ENCODE peak calls at places on chromosomes 11 and 22, in six cellular contexts. N is GM12865, G is NCI-H2171, L is hippocampal formation, Y is GM23338, J is fibroblast of the conjunctiva. K is an unnamed sample.

GRCh38 chr11:109026891-109027489 is 362.1 kb downstream of the DDX10 start:
- DNase-seq in N (no peak), G (no peak), L (no peak), Y (no peak), J (no peak), K (no peak)

GRCh38 chr22:44680481-44680894 is 21.5 kb upstream of the PRR5 start:
- DNase-seq in N (no peak), G (no peak), L (no peak), Y (no peak), J (no peak), K (no peak)

GRCh38 chr11:129861702-129862107 is 33.7 kb downstream of the NFRKB start:
- DNase-seq in N (no peak), G (no peak), L (no peak), Y (peak; percentile 85), J (peak; percentile 72), K (peak; percentile 62)

GRCh38 chr11:68408512-68408911 is 52.0 kb upstream of the PPP6R3 start:
- DNase-seq in N (no peak), G (no peak), L (no peak), Y (no peak), J (no peak), K (no peak)

GRCh38 chr11:33716236-33716635 is 15.6 kb upstream of the C11orf91 start:
- DNase-seq in N (peak; percentile 55), G (no peak), L (no peak), Y (peak; percentile 44), J (no peak), K (no peak)

GRCh38 chr11:8030526-8031247 is 43.5 kb downstream of the EIF3F start:
- DNase-seq in N (no peak), G (no peak), L (no peak), Y (no peak), J (no peak), K (no peak)

GRCh38 chr22:38485783-38486182 is 17.9 kb downstream of the KDELR3 start:
- DNase-seq in N (no peak), G (no peak), L (no peak), Y (no peak), J (no peak), K (no peak)

GRCh38 chr11:126607374-126607773 is 251.9 kb downstream of the ST3GAL4 start:
- DNase-seq in N (peak; percentile 33), G (peak; percentile 18), L (peak; percentile 57), Y (peak; percentile 89), J (peak; percentile 21), K (peak; percentile 82)

GRCh38 chr11:6319001-6319878 is 1.1 kb downstream of the CAVIN3 start:
- DNase-seq in N (no peak), G (no peak), L (no peak), Y (peak; percentile 66), J (no peak), K (peak; percentile 69)

GRCh38 chr11:125110996-125111340 is 458 bp downstream of the TMEM218 start:
- DNase-seq in N (no peak), G (no peak), L (no peak), Y (peak; percentile 38), J (no peak), K (no peak)

GRCh38 chr11:44766112-44766971 is 39.6 kb downstream of the TSPAN18 start:
- DNase-seq in N (no peak), G (no peak), L (no peak), Y (peak; percentile 46), J (no peak), K (no peak)

GRCh38 chr11:86523738-86524602 is 148.4 kb downstream of the ME3 start:
- DNase-seq in N (no peak), G (no peak), L (no peak), Y (no peak), J (peak; percentile 45), K (no peak)

GRCh38 chr11:116928102-116928777 is 90.8 kb upstream of the APOA1 start:
- DNase-seq in N (peak; percentile 68), G (no peak), L (no peak), Y (no peak), J (no peak), K (no peak)

GRCh38 chr11:69265911-69266510 is 27.9 kb upstream of the MYEOV start:
- DNase-seq in N (no peak), G (no peak), L (no peak), Y (no peak), J (no peak), K (no peak)